ENCODE peak calls at places on chromosomes 16 and 17, in seven cellular contexts. One of them, this sample, is unnamed.

GRCh38 chr17:42061641-42062487 is 11.5 kb upstream of the C17orf113 start:
- DNase-seq in OCI-LY7: no peak
- DNase-seq in CD8-positive, alpha-beta memory T cell: no peak
- DNase-seq in tibial nerve: no peak
- DNase-seq in body of pancreas: no peak
- DNase-seq in aorta: no peak
- DNase-seq in kidney: no peak
- DNase-seq in this sample: no peak

GRCh38 chr17:50185724-50186545 is 15.5 kb downstream of the COL1A1 start:
- DNase-seq in kidney: peak; percentile 73
- DNase-seq in tibial nerve: no peak
- DNase-seq in body of pancreas: no peak
- DNase-seq in aorta: no peak
- DNase-seq in OCI-LY7: no peak
- DNase-seq in CD8-positive, alpha-beta memory T cell: no peak
- DNase-seq in this sample: no peak

GRCh38 chr17:51555153-51555552 is 294.8 kb downstream of the UTP18 start:
- DNase-seq in CD8-positive, alpha-beta memory T cell: no peak
- DNase-seq in tibial nerve: no peak
- DNase-seq in kidney: no peak
- DNase-seq in aorta: no peak
- DNase-seq in body of pancreas: no peak
- DNase-seq in OCI-LY7: no peak
- DNase-seq in this sample: no peak

GRCh38 chr16:28125592-28125991 is 62.1 kb upstream of the GSG1L start:
- DNase-seq in OCI-LY7: no peak
- DNase-seq in aorta: no peak
- DNase-seq in CD8-positive, alpha-beta memory T cell: no peak
- DNase-seq in body of pancreas: no peak
- DNase-seq in kidney: no peak
- DNase-seq in tibial nerve: no peak
- DNase-seq in this sample: no peak

GRCh38 chr17:48952904-48953303 is 8.3 kb upstream of the SNF8 start:
- DNase-seq in body of pancreas: no peak
- DNase-seq in kidney: no peak
- DNase-seq in aorta: no peak
- DNase-seq in CD8-positive, alpha-beta memory T cell: no peak
- DNase-seq in OCI-LY7: no peak
- DNase-seq in tibial nerve: no peak
- DNase-seq in this sample: no peak

GRCh38 chr17:44354582-44355309 is 8.9 kb downstream of the FAM171A2 start:
- DNase-seq in tibial nerve: no peak
- DNase-seq in aorta: no peak
- DNase-seq in OCI-LY7: peak; percentile 66
- DNase-seq in kidney: no peak
- DNase-seq in CD8-positive, alpha-beta memory T cell: peak; percentile 62
- DNase-seq in body of pancreas: peak; percentile 37
- DNase-seq in this sample: peak; percentile 57

GRCh38 chr17:65389426-65389825 is 172.0 kb downstream of the AXIN2 start:
- DNase-seq in OCI-LY7: no peak
- DNase-seq in CD8-positive, alpha-beta memory T cell: no peak
- DNase-seq in body of pancreas: no peak
- DNase-seq in tibial nerve: no peak
- DNase-seq in kidney: no peak
- DNase-seq in aorta: no peak
- DNase-seq in this sample: no peak

GRCh38 chr17:46147167-46147749 is 46.0 kb downstream of the KANSL1 start:
- DNase-seq in tibial nerve: no peak
- DNase-seq in kidney: peak; percentile 41
- DNase-seq in body of pancreas: no peak
- DNase-seq in aorta: no peak
- DNase-seq in OCI-LY7: no peak
- DNase-seq in CD8-positive, alpha-beta memory T cell: no peak
- DNase-seq in this sample: no peak

GRCh38 chr17:78131172-78132085 is 858 bp downstream of the TMC8 start:
- DNase-seq in CD8-positive, alpha-beta memory T cell: peak; percentile 49
- DNase-seq in body of pancreas: peak; percentile 15
- DNase-seq in kidney: peak; percentile 82
- DNase-seq in OCI-LY7: peak; percentile 70
- DNase-seq in tibial nerve: no peak
- DNase-seq in aorta: peak; percentile 82
- DNase-seq in this sample: no peak

GRCh38 chr17:75487351-75488070 is 27.8 kb downstream of the CASKIN2 start:
- DNase-seq in body of pancreas: no peak
- DNase-seq in tibial nerve: no peak
- DNase-seq in kidney: no peak
- DNase-seq in OCI-LY7: peak; percentile 73
- DNase-seq in CD8-positive, alpha-beta memory T cell: peak; percentile 33
- DNase-seq in aorta: no peak
- DNase-seq in this sample: no peak

GRCh38 chr17:28481081-28481571 is 7.7 kb downstream of the SLC13A2 start:
- DNase-seq in aorta: no peak
- DNase-seq in body of pancreas: no peak
- DNase-seq in OCI-LY7: no peak
- DNase-seq in kidney: no peak
- DNase-seq in tibial nerve: no peak
- DNase-seq in CD8-positive, alpha-beta memory T cell: no peak
- DNase-seq in this sample: no peak

GRCh38 chr16:84175351-84176081 is 11.3 kb downstream of the TAF1C start:
- DNase-seq in body of pancreas: peak; percentile 69
- DNase-seq in aorta: no peak
- DNase-seq in OCI-LY7: peak; percentile 61
- DNase-seq in tibial nerve: peak; percentile 51
- DNase-seq in kidney: no peak
- DNase-seq in CD8-positive, alpha-beta memory T cell: peak; percentile 20
- DNase-seq in this sample: peak; percentile 37

GRCh38 chr16:84795338-84796053 is 24.3 kb upstream of the CRISPLD2 start:
- DNase-seq in kidney: peak; percentile 89
- DNase-seq in tibial nerve: peak; percentile 64
- DNase-seq in CD8-positive, alpha-beta memory T cell: no peak
- DNase-seq in body of pancreas: peak; percentile 33
- DNase-seq in OCI-LY7: no peak
- DNase-seq in aorta: peak; percentile 85
- DNase-seq in this sample: no peak

GRCh38 chr17:76014925-76015261 is 12.2 kb downstream of the EVPL start:
- DNase-seq in tibial nerve: no peak
- DNase-seq in aorta: no peak
- DNase-seq in OCI-LY7: no peak
- DNase-seq in body of pancreas: no peak
- DNase-seq in CD8-positive, alpha-beta memory T cell: no peak
- DNase-seq in kidney: no peak
- DNase-seq in this sample: no peak

GRCh38 chr16:64990101-64990500 is 131.8 kb downstream of the CDH11 start:
- DNase-seq in body of pancreas: no peak
- DNase-seq in tibial nerve: no peak
- DNase-seq in aorta: no peak
- DNase-seq in CD8-positive, alpha-beta memory T cell: no peak
- DNase-seq in kidney: no peak
- DNase-seq in OCI-LY7: no peak
- DNase-seq in this sample: no peak

GRCh38 chr17:77349976-77350830 is 209.4 kb downstream of the SEC14L1 start:
- DNase-seq in CD8-positive, alpha-beta memory T cell: no peak
- DNase-seq in body of pancreas: no peak
- DNase-seq in OCI-LY7: no peak
- DNase-seq in tibial nerve: peak; percentile 8
- DNase-seq in kidney: no peak
- DNase-seq in aorta: no peak
- DNase-seq in this sample: no peak

GRCh38 chr16:19071811-19072777 is 4.7 kb downstream of the COQ7 start:
- DNase-seq in OCI-LY7: peak; percentile 67
- DNase-seq in kidney: no peak
- DNase-seq in body of pancreas: peak; percentile 66
- DNase-seq in CD8-positive, alpha-beta memory T cell: peak; percentile 12
- DNase-seq in tibial nerve: no peak
- DNase-seq in aorta: no peak
- DNase-seq in this sample: peak; percentile 44

GRCh38 chr17:22512997-22513538 is 820.7 kb downstream of the KCNJ18 start:
- DNase-seq in tibial nerve: no peak
- DNase-seq in CD8-positive, alpha-beta memory T cell: no peak
- DNase-seq in OCI-LY7: no peak
- DNase-seq in kidney: no peak
- DNase-seq in body of pancreas: no peak
- DNase-seq in aorta: no peak
- DNase-seq in this sample: no peak

GRCh38 chr17:22512057-22512456 is 819.7 kb downstream of the KCNJ18 start:
- DNase-seq in body of pancreas: no peak
- DNase-seq in CD8-positive, alpha-beta memory T cell: no peak
- DNase-seq in OCI-LY7: no peak
- DNase-seq in tibial nerve: no peak
- DNase-seq in aorta: no peak
- DNase-seq in kidney: no peak
- DNase-seq in this sample: no peak

GRCh38 chr17:22510504-22510903 is 818.2 kb downstream of the KCNJ18 start:
- DNase-seq in aorta: no peak
- DNase-seq in tibial nerve: no peak
- DNase-seq in kidney: no peak
- DNase-seq in OCI-LY7: no peak
- DNase-seq in body of pancreas: no peak
- DNase-seq in CD8-positive, alpha-beta memory T cell: no peak
- DNase-seq in this sample: no peak

GRCh38 chr17:22512506-22512905 is 820.2 kb downstream of the KCNJ18 start:
- DNase-seq in body of pancreas: no peak
- DNase-seq in CD8-positive, alpha-beta memory T cell: no peak
- DNase-seq in tibial nerve: no peak
- DNase-seq in kidney: no peak
- DNase-seq in aorta: no peak
- DNase-seq in OCI-LY7: no peak
- DNase-seq in this sample: no peak

DNA sequence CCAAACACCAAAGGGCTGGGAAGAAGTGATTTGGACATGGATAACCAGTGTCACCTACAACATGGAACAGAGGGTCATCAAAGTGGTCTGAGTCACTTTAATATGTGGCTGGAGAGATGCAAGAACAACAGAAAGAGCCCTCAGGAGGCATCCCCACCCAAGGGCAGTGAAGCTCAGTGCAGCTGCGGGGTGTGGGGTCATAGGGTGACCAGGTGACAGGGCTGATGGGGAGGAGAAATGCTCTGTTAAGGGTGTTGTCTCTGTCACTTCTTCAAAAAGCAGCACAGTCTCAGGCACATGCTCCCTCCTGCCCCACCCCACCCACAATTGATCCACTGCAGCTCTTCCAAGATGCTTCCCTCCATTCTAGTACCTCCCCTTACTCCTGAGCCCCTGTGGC is 819.1 kb downstream of the KCNJ18 start:
- DNase-seq in kidney: no peak
- DNase-seq in body of pancreas: no peak
- DNase-seq in OCI-LY7: no peak
- DNase-seq in CD8-positive, alpha-beta memory T cell: no peak
- DNase-seq in aorta: no peak
- DNase-seq in tibial nerve: no peak
- DNase-seq in this sample: no peak
- H3K9me3 ChIP-seq in kidney: no peaks in the 10 kb centered on the region
- H3K9me3 ChIP-seq in body of pancreas: no peaks in the 10 kb centered on the region
- H3K9me3 ChIP-seq in OCI-LY7: no peaks in the 10 kb centered on the region
- H3K9me3 ChIP-seq in CD8-positive, alpha-beta memory T cell: no peaks in the 10 kb centered on the region
- H3K9me3 ChIP-seq in aorta: no peaks in the 10 kb centered on the region
- H3K9me3 ChIP-seq in tibial nerve: no peaks in the 10 kb centered on the region
- H3K9me3 ChIP-seq in this sample: no peaks in the 10 kb centered on the region

DNA sequence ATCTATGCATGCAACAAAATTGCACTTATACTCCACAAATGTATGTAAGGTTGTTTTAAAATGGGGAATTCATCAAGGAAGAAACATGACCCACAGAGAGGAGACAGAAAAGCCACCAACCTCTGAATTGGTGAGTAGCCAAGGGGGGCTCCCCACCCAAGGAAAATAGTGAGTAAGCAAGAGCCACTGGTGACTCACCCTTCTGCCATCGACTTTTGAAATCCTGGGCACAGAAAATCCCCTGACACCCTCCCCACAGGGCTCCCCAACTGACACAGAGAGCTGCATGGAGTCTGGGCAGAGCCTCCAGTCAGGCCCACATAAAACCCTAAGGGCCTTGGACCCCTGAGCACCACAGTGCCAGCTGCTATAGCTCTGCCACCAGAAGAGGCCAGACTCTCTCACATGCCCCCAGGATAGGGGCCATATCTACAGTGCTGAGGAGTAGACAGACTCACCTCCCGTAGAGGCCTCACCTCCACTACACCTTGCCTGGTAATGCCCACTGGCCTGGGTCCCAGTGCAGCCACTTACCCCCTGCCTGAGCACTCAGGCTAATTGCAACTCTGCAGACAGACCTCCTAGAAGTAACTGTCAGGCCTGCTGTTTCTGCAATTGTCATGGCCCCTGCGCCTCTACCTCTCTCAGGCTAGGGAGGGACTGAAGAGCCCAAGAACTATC is 244.7 kb upstream of the WSB1 start:
- DNase-seq in tibial nerve: no peak
- DNase-seq in CD8-positive, alpha-beta memory T cell: no peak
- DNase-seq in aorta: no peak
- DNase-seq in kidney: no peak
- DNase-seq in OCI-LY7: no peak
- DNase-seq in body of pancreas: no peak
- DNase-seq in this sample: no peak
- H3K9me3 ChIP-seq in tibial nerve: no peaks in the 10 kb centered on the region
- H3K9me3 ChIP-seq in CD8-positive, alpha-beta memory T cell: no peaks in the 10 kb centered on the region
- H3K9me3 ChIP-seq in aorta: no peaks in the 10 kb centered on the region
- H3K9me3 ChIP-seq in kidney: no peaks in the 10 kb centered on the region
- H3K9me3 ChIP-seq in OCI-LY7: no peaks in the 10 kb centered on the region
- H3K9me3 ChIP-seq in body of pancreas: no peaks in the 10 kb centered on the region
- H3K9me3 ChIP-seq in this sample: no peaks in the 10 kb centered on the region

DNA sequence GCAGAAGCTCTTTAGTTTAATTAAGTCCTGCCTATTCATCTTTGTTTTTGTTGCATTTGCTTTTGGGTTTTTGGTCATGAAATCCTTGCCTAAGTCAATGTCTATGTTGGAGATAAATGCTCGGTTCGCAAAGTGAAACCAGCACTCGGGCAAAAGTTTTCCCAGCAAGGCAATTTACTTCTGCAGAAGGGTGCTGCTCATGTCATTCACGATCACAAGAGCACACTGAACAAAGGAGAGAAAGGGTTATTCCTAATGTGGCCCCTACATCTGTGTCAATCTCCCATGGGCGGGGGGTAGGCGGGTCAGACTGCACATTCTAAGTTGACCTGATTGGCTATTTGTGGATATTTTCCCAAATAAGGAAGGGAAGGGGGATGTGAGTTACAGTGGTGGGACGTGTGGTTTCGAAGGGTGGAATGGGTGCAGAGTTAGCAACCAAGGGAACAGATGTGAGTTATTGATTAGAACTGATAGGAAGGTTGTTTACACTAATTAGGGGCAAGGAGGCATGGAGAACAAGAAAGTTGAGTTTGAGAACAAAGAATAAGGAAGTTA is 23.0 kb downstream of the ATF7IP2 start:
- DNase-seq in aorta: no peak
- DNase-seq in tibial nerve: no peak
- DNase-seq in CD8-positive, alpha-beta memory T cell: no peak
- DNase-seq in kidney: no peak
- DNase-seq in OCI-LY7: peak; percentile 38
- DNase-seq in body of pancreas: no peak
- DNase-seq in this sample: no peak
- H3K9me3 ChIP-seq in aorta: peaks cover 7% of the 10 kb centered on the region
- H3K9me3 ChIP-seq in tibial nerve: no peaks in the 10 kb centered on the region
- H3K9me3 ChIP-seq in CD8-positive, alpha-beta memory T cell: peaks cover 28% of the 10 kb centered on the region
- H3K9me3 ChIP-seq in kidney: peaks cover 2% of the 10 kb centered on the region
- H3K9me3 ChIP-seq in OCI-LY7: peaks cover 36% of the 10 kb centered on the region
- H3K9me3 ChIP-seq in body of pancreas: no peaks in the 10 kb centered on the region
- H3K9me3 ChIP-seq in this sample: peaks cover 7% of the 10 kb centered on the region

DNA sequence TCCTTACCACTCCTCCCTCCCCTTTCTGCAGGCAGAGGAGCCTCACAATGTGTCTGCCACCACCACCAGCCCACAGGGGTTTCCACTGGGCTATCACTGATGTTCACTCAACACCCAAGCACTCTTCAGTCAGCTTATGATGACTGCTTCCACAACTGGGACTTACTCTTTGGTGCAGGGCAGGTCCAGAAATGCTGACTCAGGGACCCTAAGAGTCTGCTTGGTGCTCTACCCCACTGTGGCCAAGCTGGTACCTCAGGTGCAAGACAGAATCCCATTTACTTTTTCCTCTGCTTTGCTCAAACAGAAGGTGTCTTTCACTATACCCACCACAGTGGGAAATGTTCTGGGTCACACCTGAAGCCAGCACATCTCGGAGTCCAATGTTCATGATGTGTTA is 40.1 kb downstream of the ZNF267 start:
- DNase-seq in kidney: no peak
- DNase-seq in aorta: no peak
- DNase-seq in tibial nerve: no peak
- DNase-seq in body of pancreas: no peak
- DNase-seq in CD8-positive, alpha-beta memory T cell: no peak
- DNase-seq in OCI-LY7: no peak
- DNase-seq in this sample: no peak
- H3K9me3 ChIP-seq in kidney: peaks cover 71% of the 10 kb centered on the region
- H3K9me3 ChIP-seq in aorta: peaks cover 23% of the 10 kb centered on the region
- H3K9me3 ChIP-seq in tibial nerve: peaks cover 4% of the 10 kb centered on the region
- H3K9me3 ChIP-seq in body of pancreas: peaks cover 7% of the 10 kb centered on the region
- H3K9me3 ChIP-seq in CD8-positive, alpha-beta memory T cell: peaks cover 75% of the 10 kb centered on the region
- H3K9me3 ChIP-seq in OCI-LY7: peaks cover 98% of the 10 kb centered on the region
- H3K9me3 ChIP-seq in this sample: peaks cover 83% of the 10 kb centered on the region

This sample was measured in T-helper 17 cell.